ENCODE peak calls at places on chromosomes 11 and 22, in ten cellular contexts. K is suprapubic skin, I is SK-N-SH, T is HCT116, M is foreskin fibroblast, O is thoracic aorta, S is A549, E is astrocyte of the spinal cord, Z is AG04450, F is retinal pigment epithelial cell. J is an unnamed sample.

GRCh38 chr11:109946322-109946846 is 146.8 kb upstream of the ZC3H12C start:
- DNase-seq in K (peak; percentile 89), I (peak; percentile 58), T (peak; percentile 91), M (peak; percentile 91), O (peak; percentile 75), S (peak; percentile 64), E (peak; percentile 95), Z (peak; percentile 90), F (peak; percentile 82), J (peak; percentile 85)

GRCh38 chr11:38130514-38130913 is 1532.5 kb upstream of the RAG2 start:
- DNase-seq in K (no peak), I (no peak), T (no peak), M (no peak), O (no peak), S (no peak), E (no peak), Z (no peak), F (no peak), J (no peak)

GRCh38 chr11:76201672-76202412 is 4.5 kb downstream of the WNT11 start:
- DNase-seq in K (no peak), I (no peak), T (no peak), M (no peak), O (no peak), S (no peak), E (no peak), Z (no peak), F (no peak), J (no peak)

GRCh38 chr22:31173386-31174145 is 13.6 kb downstream of the RNF185 start:
- DNase-seq in K (no peak), I (no peak), T (no peak), M (peak; percentile 69), O (no peak), S (peak; percentile 16), E (peak; percentile 83), Z (peak; percentile 65), F (peak; percentile 79), J (peak; percentile 85)

GRCh38 chr22:50305658-50306566 is 1.5 kb downstream of the PLXNB2 start:
- DNase-seq in K (peak; percentile 90), I (peak; percentile 77), T (peak; percentile 66), M (peak; percentile 98), O (peak; percentile 85), S (peak; percentile 80), E (peak; percentile 89), Z (peak; percentile 90), F (peak; percentile 85), J (peak; percentile 70)

GRCh38 chr22:43897751-43898261 is 6.0 kb upstream of the PNPLA5 start:
- DNase-seq in K (no peak), I (no peak), T (no peak), M (no peak), O (no peak), S (no peak), E (peak; percentile 76), Z (no peak), F (no peak), J (no peak)

GRCh38 chr22:35124674-35125219 is 58.8 kb downstream of the ISX start:
- DNase-seq in K (no peak), I (no peak), T (no peak), M (no peak), O (no peak), S (no peak), E (no peak), Z (no peak), F (no peak), J (no peak)

GRCh38 chr22:19470010-19470409 is 9.0 kb downstream of the UFD1 start:
- DNase-seq in K (no peak), I (no peak), T (no peak), M (no peak), O (no peak), S (no peak), E (no peak), Z (no peak), F (no peak), J (no peak)

GRCh38 chr11:45405916-45406670 is 120.0 kb upstream of the SYT13 start:
- DNase-seq in K (no peak), I (no peak), T (no peak), M (no peak), O (no peak), S (no peak), E (no peak), Z (no peak), F (no peak), J (no peak)
- TF ChIP-seq CTCF in K (no peak), I (peak; percentile 73), T (peak; percentile 58), M (peak; percentile 49), O (peak; percentile 42), S (peak; percentile 43), E (peak; percentile 57), Z (peak; percentile 46), F (peak; percentile 60), J (peak; percentile 52)

GRCh38 chr11:561148-562003 is 606 bp downstream of the RASSF7 start:
- DNase-seq in K (no peak), I (no peak), T (no peak), M (no peak), O (no peak), S (peak; percentile 78), E (no peak), Z (no peak), F (no peak), J (no peak)

GRCh38 chr11:560305-561147 is at the start of the genes LMNTD2 and RASSF7:
- DNase-seq in K (peak; percentile 92), I (peak; percentile 100), T (peak; percentile 76), M (peak; percentile 75), O (peak; percentile 51), S (peak; percentile 95), E (peak; percentile 74), Z (peak; percentile 36), F (peak; percentile 50), J (no peak)

GRCh38 chr11:563812-564578 is 3.2 kb downstream of the RASSF7 start:
- DNase-seq in K (no peak), I (no peak), T (no peak), M (no peak), O (no peak), S (no peak), E (no peak), Z (no peak), F (no peak), J (no peak)

GRCh38 chr11:563066-563811 is 2.5 kb downstream of the RASSF7 start:
- DNase-seq in K (no peak), I (no peak), T (no peak), M (no peak), O (no peak), S (no peak), E (no peak), Z (no peak), F (no peak), J (no peak)

DNA sequence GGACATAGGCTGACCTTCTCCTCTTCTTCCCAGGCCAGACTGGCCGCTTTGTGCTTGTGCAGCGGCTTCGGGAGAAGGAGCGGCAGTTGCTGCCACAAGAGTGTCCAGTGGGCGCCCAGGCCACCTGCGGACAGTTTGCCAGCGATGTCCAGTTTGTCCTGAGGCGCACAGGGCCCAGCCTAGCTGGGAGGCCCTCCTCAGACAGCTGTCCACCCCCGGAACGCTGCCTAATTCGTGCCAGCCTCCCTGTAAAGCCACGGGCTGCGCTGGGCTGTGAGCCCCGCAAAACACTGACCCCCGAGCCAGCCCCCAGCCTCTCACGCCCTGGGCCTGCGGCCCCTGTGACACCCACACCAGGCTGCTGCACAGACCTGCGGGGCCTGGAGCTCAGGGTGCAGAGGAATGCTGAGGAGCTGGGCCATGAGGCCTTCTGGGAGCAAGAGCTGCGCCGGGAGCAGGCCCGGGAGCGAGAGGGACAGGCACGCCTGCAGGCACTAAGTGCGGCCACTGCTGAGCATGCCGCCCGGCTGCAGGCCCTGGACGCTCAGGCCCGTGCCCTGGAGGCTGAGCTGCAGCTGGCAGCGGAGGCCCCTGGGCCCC is 1.4 kb downstream of the RASSF7 start:
- DNase-seq in K (no peak), I (no peak), T (no peak), M (no peak), O (no peak), S (no peak), E (no peak), Z (no peak), F (no peak), J (no peak)
- H3K4me3 ChIP-seq in K (peak overlapping the region; percentile 86), I (no peak overlapping the region), T (peak overlapping the region; percentile 65), M (no peak overlapping the region), O (peak overlapping the region; percentile 89), S (peak overlapping the region; percentile 86), E (no peak overlapping the region), Z (no peak overlapping the region), F (peak overlapping the region; percentile 48), J (peak overlapping the region; percentile 69)

GRCh38 chr22:36334838-36335603 is 52.7 kb downstream of the MYH9 start:
- DNase-seq in K (no peak), I (no peak), T (no peak), M (peak; percentile 79), O (no peak), S (no peak), E (peak; percentile 86), Z (peak; percentile 70), F (no peak), J (no peak)

GRCh38 chr22:36332623-36333331 is 55.0 kb downstream of the MYH9 start:
- DNase-seq in K (no peak), I (no peak), T (no peak), M (peak; percentile 54), O (no peak), S (no peak), E (peak; percentile 79), Z (no peak), F (no peak), J (no peak)

GRCh38 chr22:36335621-36336020 is 52.1 kb downstream of the MYH9 start:
- DNase-seq in K (no peak), I (no peak), T (no peak), M (no peak), O (no peak), S (no peak), E (no peak), Z (no peak), F (no peak), J (no peak)

GRCh38 chr22:36333632-36334031 is 54.1 kb downstream of the MYH9 start:
- DNase-seq in K (no peak), I (no peak), T (no peak), M (no peak), O (no peak), S (no peak), E (no peak), Z (no peak), F (no peak), J (no peak)

DNA sequence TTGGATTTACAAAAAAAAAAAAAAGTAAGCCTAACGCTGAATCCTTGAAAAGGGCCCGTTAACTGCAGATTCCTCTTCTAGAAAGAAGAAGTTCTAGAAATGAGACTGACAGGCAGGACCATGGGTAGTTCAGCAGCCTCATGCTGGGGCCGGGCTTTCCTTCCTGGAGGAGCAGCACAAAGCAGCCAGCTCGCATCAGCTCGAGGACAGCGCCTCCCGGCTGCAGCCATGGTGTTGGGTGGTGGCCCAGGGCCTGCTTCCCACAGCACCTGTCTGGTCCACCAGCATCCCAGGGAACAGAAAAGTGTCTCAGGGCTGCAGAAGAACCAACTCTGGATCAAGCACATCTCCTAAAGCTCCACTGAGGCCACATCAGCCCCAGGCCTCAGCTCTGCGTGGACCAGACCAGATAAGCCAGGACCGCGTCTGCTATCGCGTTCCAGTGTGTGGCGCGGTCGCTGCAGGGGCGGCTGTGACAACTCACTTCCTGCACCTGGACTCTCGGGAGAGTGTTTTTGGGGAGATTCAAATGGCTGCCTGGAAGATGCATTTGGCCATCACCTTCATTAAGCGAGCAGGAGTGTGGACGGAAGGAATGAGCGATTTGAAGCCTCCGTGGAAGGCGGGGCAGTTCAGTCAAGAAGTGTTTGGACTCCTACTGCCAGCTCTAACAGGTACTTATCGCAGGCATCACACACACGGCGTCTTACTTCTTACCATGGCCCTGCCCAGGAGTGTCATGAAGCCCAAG is 53.5 kb downstream of the MYH9 start:
- DNase-seq in K (no peak), I (no peak), T (no peak), M (no peak), O (no peak), S (no peak), E (no peak), Z (no peak), F (no peak), J (no peak)
- TF ChIP-seq CTCF in K (no peak), I (peak; percentile 40), T (peak; percentile 35), M (no peak), O (no peak), S (no peak), E (peak; percentile 40), Z (peak; percentile 25), F (peak; percentile 34), J (peak; percentile 34)

GRCh38 chr11:8911040-8911823 is at the start of gene AKIP1:
- DNase-seq in K (peak; percentile 97), I (peak; percentile 99), T (peak; percentile 83), M (peak; percentile 94), O (peak; percentile 86), S (peak; percentile 92), E (peak; percentile 97), Z (peak; percentile 87), F (peak; percentile 73), J (peak; percentile 13)

GRCh38 chr11:8910662-8911039 is 338 bp upstream of the AKIP1 start:
- DNase-seq in K (no peak), I (no peak), T (no peak), M (no peak), O (no peak), S (no peak), E (no peak), Z (no peak), F (no peak), J (no peak)

GRCh38 chr11:8917157-8917820 is 6.3 kb downstream of the AKIP1 start:
- DNase-seq in K (no peak), I (no peak), T (no peak), M (peak; percentile 84), O (no peak), S (no peak), E (peak; percentile 95), Z (peak; percentile 90), F (peak; percentile 85), J (peak; percentile 45)

GRCh38 chr11:8914661-8915018 is 3.7 kb downstream of the AKIP1 start:
- DNase-seq in K (no peak), I (no peak), T (no peak), M (no peak), O (no peak), S (no peak), E (no peak), Z (no peak), F (no peak), J (no peak)

GRCh38 chr11:8913961-8914660 is 3.1 kb downstream of the AKIP1 start:
- DNase-seq in K (no peak), I (peak; percentile 67), T (no peak), M (peak; percentile 34), O (no peak), S (peak; percentile 40), E (peak; percentile 41), Z (no peak), F (no peak), J (no peak)
- H3K4me3 ChIP-seq in K (peak overlapping the region; percentile 23), I (peak overlapping the region; percentile 24), T (no peak overlapping the region), M (peak overlapping the region; percentile 20), O (peak overlapping the region; percentile 58), S (no peak overlapping the region), E (peak overlapping the region; percentile 7), Z (no peak overlapping the region), F (no peak overlapping the region), J (no peak overlapping the region)

J was measured in epithelial cell of proximal tubule.